ENCODE peak calls at places on chromosomes 1 and 21, in four cellular contexts. K is RWPE1, H is foreskin fibroblast, I is ascending aorta. O is an unnamed sample.

GRCh38 chr1:186152227-186152944 is 222.7 kb downstream of the TPR start:
- DNase-seq in K (peak; percentile 68), H (peak; percentile 65), I (no peak), O (no peak)

GRCh38 chr1:2583331-2583791 is 3.2 kb upstream of the PRXL2B start:
- DNase-seq in H (no peak), K (no peak), I (no peak), O (no peak)

GRCh38 chr21:45448810-45449657 is 44.1 kb downstream of the COL18A1 start:
- DNase-seq in K (no peak), I (no peak), H (no peak), O (no peak)

GRCh38 chr21:41147096-41147978 is 20.6 kb upstream of the BACE2 start:
- DNase-seq in K (no peak), I (no peak), H (no peak), O (no peak)

GRCh38 chr1:109399326-109399957 is 1.7 kb upstream of the SORT1 start:
- DNase-seq in I (no peak), H (peak; percentile 51), K (peak; percentile 45), O (no peak)

GRCh38 chr1:2314803-2315710 is 76.3 kb downstream of the MORN1 start:
- DNase-seq in I (no peak), H (no peak), K (peak; percentile 72), O (no peak)

GRCh38 chr1:27861436-27861835 is 10.9 kb upstream of the THEMIS2 start:
- DNase-seq in H (no peak), I (no peak), K (no peak), O (no peak)

GRCh38 chr1:235327559-235328270 is at the start of gene ARID4B:
- DNase-seq in H (no peak), I (no peak), K (peak; percentile 98), O (peak; percentile 48)

GRCh38 chr1:22104865-22105437 is 37.9 kb downstream of the WNT4 start:
- DNase-seq in H (no peak), K (no peak), I (no peak), O (no peak)

GRCh38 chr21:42253466-42253865 is 34.5 kb downstream of the ABCG1 start:
- DNase-seq in K (no peak), H (no peak), I (no peak), O (no peak)

GRCh38 chr1:118116909-118117308 is 68.1 kb downstream of the SPAG17 start:
- DNase-seq in K (no peak), H (no peak), I (no peak), O (no peak)

GRCh38 chr1:38576241-38576640 is 283.3 kb downstream of the RRAGC start:
- DNase-seq in I (no peak), H (no peak), K (no peak), O (no peak)

GRCh38 chr1:35220976-35221375 is 28.0 kb upstream of the SFPQ start:
- DNase-seq in K (peak; percentile 36), H (no peak), I (no peak), O (no peak)

GRCh38 chr1:63054184-63054583 is 268.2 kb upstream of the FOXD3 start:
- DNase-seq in H (no peak), I (no peak), K (no peak), O (no peak)

GRCh38 chr1:110677526-110677925 is 2.8 kb upstream of the KCNA3 start:
- DNase-seq in H (peak; percentile 64), I (no peak), K (no peak), O (no peak)

GRCh38 chr1:180241716-180242544 is 11.9 kb downstream of the LHX4 start:
- DNase-seq in I (no peak), K (no peak), H (no peak), O (no peak)

GRCh38 chr1:205943245-205943644 is at the start of gene SLC26A9:
- DNase-seq in K (no peak), H (no peak), I (no peak), O (no peak)

GRCh38 chr1:12618661-12619395 is 818 bp upstream of the DHRS3 start:
- DNase-seq in H (peak; percentile 48), I (peak; percentile 91), K (peak; percentile 96), O (peak; percentile 79)

GRCh38 chr21:40185208-40185607 is 318.0 kb downstream of the PCP4 start:
- DNase-seq in I (no peak), K (no peak), H (no peak), O (no peak)

GRCh38 chr1:105678334-105678733 is 1378.1 kb upstream of the PRMT6 start:
- DNase-seq in I (no peak), K (no peak), H (no peak), O (no peak)

GRCh38 chr1:212608956-212609700 is 567 bp downstream of the ATF3 start:
- DNase-seq in I (peak; percentile 78), H (no peak), K (peak; percentile 33), O (peak; percentile 59)

GRCh38 chr21:42997053-42997452 is 22.7 kb downstream of the PKNOX1 start:
- DNase-seq in H (peak; percentile 95), I (peak; percentile 84), K (peak; percentile 58), O (no peak)

GRCh38 chr1:178540646-178541045 is 27.7 kb downstream of the TEX35 start:
- DNase-seq in I (no peak), H (peak; percentile 95), K (no peak), O (no peak)

GRCh38 chr21:33089439-33089838 is 19.5 kb downstream of the OLIG1 start:
- DNase-seq in K (no peak), H (no peak), I (no peak), O (peak; percentile 87)

GRCh38 chr1:209989525-209989924 is 51.5 kb downstream of the SYT14 start:
- DNase-seq in K (peak; percentile 26), H (no peak), I (no peak), O (no peak)

GRCh38 chr1:113507552-113508214 is 117.4 kb downstream of the MAGI3 start:
- DNase-seq in H (no peak), I (no peak), K (no peak), O (no peak)

GRCh38 chr1:89311757-89312156 is 39.1 kb upstream of the GBP5 start:
- DNase-seq in I (no peak), K (no peak), H (no peak), O (no peak)

GRCh38 chr21:35885942-35886541 is 174.3 kb downstream of the SETD4 start:
- DNase-seq in K (no peak), H (no peak), I (no peak), O (no peak)

GRCh38 chr1:9326596-9326995 is 33.9 kb downstream of the SPSB1 start:
- DNase-seq in H (peak; percentile 41), I (peak; percentile 80), K (no peak), O (no peak)

GRCh38 chr1:68011786-68012375 is 38.5 kb downstream of the DIRAS3 start:
- DNase-seq in I (no peak), K (no peak), H (peak; percentile 15), O (no peak)

GRCh38 chr1:20400341-20401177 is 85.5 kb downstream of the CAMK2N1 start:
- DNase-seq in K (no peak), I (peak; percentile 16), H (no peak), O (no peak)

GRCh38 chr1:185080425-185080824 is 35.1 kb downstream of the RNF2 start:
- DNase-seq in I (no peak), H (no peak), K (no peak), O (no peak)

GRCh38 chr1:165365344-165365743 is 8.8 kb upstream of the LMX1A start:
- DNase-seq in K (peak; percentile 42), I (no peak), H (no peak), O (no peak)

GRCh38 chr21:44052071-44052829 is 40.1 kb downstream of the TRAPPC10 start:
- DNase-seq in K (no peak), I (no peak), H (no peak), O (no peak)

GRCh38 chr1:44831516-44831915 is 11.5 kb downstream of the PTCH2 start:
- DNase-seq in H (no peak), I (no peak), K (no peak), O (no peak)

GRCh38 chr1:193730017-193730416 is 543.6 kb upstream of the B3GALT2 start:
- DNase-seq in I (no peak), H (no peak), K (no peak), O (no peak)

GRCh38 chr1:15717418-15718131 is 18.5 kb upstream of the SLC25A34 start:
- DNase-seq in K (no peak), I (no peak), H (no peak), O (no peak)

GRCh38 chr1:177181631-177182291 is 11.0 kb downstream of the BRINP2 start:
- DNase-seq in H (peak; percentile 26), I (peak; percentile 66), K (peak; percentile 64), O (no peak)

GRCh38 chr1:177181280-177181630 is 10.5 kb downstream of the BRINP2 start:
- DNase-seq in K (no peak), H (no peak), I (no peak), O (no peak)

GRCh38 chr1:177190308-177190970 is 19.7 kb downstream of the BRINP2 start:
- DNase-seq in K (no peak), H (no peak), I (no peak), O (no peak)

GRCh38 chr1:177183801-177184200 is 13.0 kb downstream of the BRINP2 start:
- DNase-seq in I (no peak), K (no peak), H (no peak), O (no peak)

DNA sequence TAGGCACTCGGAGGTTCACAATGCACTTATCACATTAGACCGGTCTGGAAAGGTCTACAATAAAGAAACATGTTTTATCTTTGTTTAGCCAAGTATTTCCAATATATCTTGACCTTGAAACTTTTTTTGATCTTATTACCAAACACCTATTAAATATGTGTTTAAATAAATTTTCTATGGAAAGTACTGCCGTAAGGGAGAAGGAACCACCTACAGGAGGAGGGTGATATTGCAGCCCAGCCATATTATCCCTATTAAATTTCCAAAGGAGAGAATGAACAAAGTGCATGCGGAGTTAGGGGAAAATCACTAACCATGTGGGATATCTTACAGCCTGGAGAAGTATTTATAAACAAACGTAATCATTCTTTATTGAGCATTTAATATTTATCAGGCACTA is 14.5 kb downstream of the BRINP2 start:
- DNase-seq in I (no peak), K (no peak), H (no peak), O (no peak)
- TF ChIP-seq CTCF in I (no peak), K (no peak), H (peak; percentile 46), O (peak; percentile 38)

GRCh38 chr1:245493029-245493428 is 338.2 kb downstream of the KIF26B start:
- DNase-seq in H (no peak), K (no peak), I (no peak), O (no peak)
- TF ChIP-seq CTCF in H (no peak), K (no peak), I (no peak), O (peak; percentile 58)

GRCh38 chr1:70745199-70745598 is 302.4 kb downstream of the PTGER3 start:
- DNase-seq in H (no peak), K (no peak), I (no peak), O (no peak)
- TF ChIP-seq CTCF in H (peak; percentile 23), K (no peak), I (no peak), O (peak; percentile 22)

GRCh38 chr1:84668185-84668584 is 22.1 kb downstream of the SSX2IP start:
- DNase-seq in H (no peak), I (no peak), K (no peak), O (no peak)
- TF ChIP-seq CTCF in H (peak; percentile 11), I (peak; percentile 33), K (no peak), O (peak; percentile 2)

DNA sequence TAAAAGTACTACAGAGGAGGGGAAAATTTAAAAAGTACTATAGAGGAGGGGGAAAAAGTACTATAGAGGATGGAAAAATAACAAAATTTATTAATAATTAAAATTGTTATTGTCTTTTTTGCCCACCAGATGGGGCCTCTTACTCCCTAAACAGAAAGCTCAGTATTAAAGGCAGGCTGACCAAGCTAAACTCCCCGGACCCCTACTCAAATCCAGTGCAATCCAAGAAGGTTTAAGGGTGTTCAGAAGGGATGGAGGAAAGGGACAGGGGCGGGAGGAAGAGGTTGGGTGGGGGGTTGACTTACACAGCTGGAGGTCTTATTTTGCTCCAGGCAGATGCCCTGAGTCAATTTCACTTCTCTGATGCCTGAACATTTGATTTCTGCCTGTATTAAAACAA is 13.7 kb downstream of the CD34 start:
- DNase-seq in H (no peak), I (no peak), K (no peak), O (no peak)
- TF ChIP-seq CTCF in H (peak; percentile 18), I (no peak), K (no peak), O (peak; percentile 31)